ENCODE peak calls at places on chromosomes 5 and 9, in nine cellular contexts. One of them, this sample, is unnamed. For H3K4me1, the result is how much of the 10 kb centered on the place peaks cover.

GRCh38 chr5:57171818-57172465 is 1.9 kb upstream of the GPBP1 start:
- DNase-seq in HepG2: no peak
- DNase-seq in prostate gland: no peak
- DNase-seq in SK-N-SH: no peak
- DNase-seq in HCT116: no peak
- DNase-seq in endothelial cell of umbilical vein: no peak
- DNase-seq in sigmoid colon: no peak
- DNase-seq in GM12878: no peak
- DNase-seq in spleen: no peak
- DNase-seq in this sample: no peak

GRCh38 chr9:19471737-19472648 is 63.2 kb downstream of the ACER2 start:
- DNase-seq in HepG2: peak
- DNase-seq in prostate gland: no peak
- DNase-seq in SK-N-SH: peak
- DNase-seq in HCT116: peak
- DNase-seq in endothelial cell of umbilical vein: peak
- DNase-seq in sigmoid colon: peak
- DNase-seq in GM12878: no peak
- DNase-seq in spleen: peak
- DNase-seq in this sample: no peak

GRCh38 chr9:38761334-38761733 is 41.4 kb upstream of the FAM240B start:
- DNase-seq in HepG2: no peak
- DNase-seq in prostate gland: no peak
- DNase-seq in SK-N-SH: peak
- DNase-seq in HCT116: no peak
- DNase-seq in endothelial cell of umbilical vein: no peak
- DNase-seq in sigmoid colon: no peak
- DNase-seq in GM12878: no peak
- DNase-seq in spleen: no peak
- DNase-seq in this sample: no peak

GRCh38 chr5:172172912-172173591 is 15.0 kb downstream of the STK10 start:
- DNase-seq in HepG2: no peak
- DNase-seq in prostate gland: no peak
- DNase-seq in SK-N-SH: peak
- DNase-seq in HCT116: no peak
- DNase-seq in endothelial cell of umbilical vein: no peak
- DNase-seq in sigmoid colon: no peak
- DNase-seq in GM12878: no peak
- DNase-seq in spleen: no peak
- DNase-seq in this sample: no peak

GRCh38 chr9:129631673-129632129 is 5.7 kb downstream of the NTMT1 start:
- DNase-seq in HepG2: no peak
- DNase-seq in prostate gland: no peak
- DNase-seq in SK-N-SH: no peak
- DNase-seq in HCT116: no peak
- DNase-seq in endothelial cell of umbilical vein: no peak
- DNase-seq in sigmoid colon: no peak
- DNase-seq in GM12878: no peak
- DNase-seq in spleen: no peak
- DNase-seq in this sample: no peak

GRCh38 chr5:80187274-80187673 is 68.6 kb downstream of the SERINC5 start:
- DNase-seq in HepG2: no peak
- DNase-seq in prostate gland: no peak
- DNase-seq in SK-N-SH: no peak
- DNase-seq in HCT116: no peak
- DNase-seq in endothelial cell of umbilical vein: peak
- DNase-seq in sigmoid colon: no peak
- DNase-seq in GM12878: no peak
- DNase-seq in spleen: no peak
- DNase-seq in this sample: no peak

GRCh38 chr5:141513021-141513626 is 24.2 kb downstream of the PCDHGC5 start:
- DNase-seq in HepG2: no peak
- DNase-seq in prostate gland: peak
- DNase-seq in SK-N-SH: peak
- DNase-seq in HCT116: no peak
- DNase-seq in endothelial cell of umbilical vein: peak
- DNase-seq in sigmoid colon: no peak
- DNase-seq in GM12878: no peak
- DNase-seq in spleen: peak
- DNase-seq in this sample: no peak

GRCh38 chr5:106876665-106877194 is 794.0 kb downstream of the EFNA5 start:
- DNase-seq in HepG2: peak
- DNase-seq in prostate gland: no peak
- DNase-seq in SK-N-SH: no peak
- DNase-seq in HCT116: no peak
- DNase-seq in endothelial cell of umbilical vein: no peak
- DNase-seq in sigmoid colon: no peak
- DNase-seq in GM12878: no peak
- DNase-seq in spleen: no peak
- DNase-seq in this sample: no peak

GRCh38 chr9:81719972-81720371 is 30.6 kb upstream of the TLE1 start:
- DNase-seq in HepG2: peak
- DNase-seq in prostate gland: no peak
- DNase-seq in SK-N-SH: no peak
- DNase-seq in HCT116: no peak
- DNase-seq in endothelial cell of umbilical vein: no peak
- DNase-seq in sigmoid colon: no peak
- DNase-seq in GM12878: no peak
- DNase-seq in spleen: no peak
- DNase-seq in this sample: no peak

GRCh38 chr5:101102506-101102905 is 199.4 kb upstream of the ST8SIA4 start:
- DNase-seq in HepG2: peak
- DNase-seq in prostate gland: no peak
- DNase-seq in SK-N-SH: no peak
- DNase-seq in HCT116: peak
- DNase-seq in endothelial cell of umbilical vein: no peak
- DNase-seq in sigmoid colon: no peak
- DNase-seq in GM12878: no peak
- DNase-seq in spleen: no peak
- DNase-seq in this sample: no peak

GRCh38 chr5:110853267-110853666 is 114.5 kb downstream of the SLC25A46 start:
- DNase-seq in HepG2: no peak
- DNase-seq in prostate gland: no peak
- DNase-seq in SK-N-SH: no peak
- DNase-seq in HCT116: no peak
- DNase-seq in endothelial cell of umbilical vein: no peak
- DNase-seq in sigmoid colon: no peak
- DNase-seq in GM12878: no peak
- DNase-seq in spleen: no peak
- DNase-seq in this sample: no peak

GRCh38 chr5:151221574-151221973 is 2.3 kb downstream of the CCDC69 start:
- DNase-seq in HepG2: no peak
- DNase-seq in prostate gland: no peak
- DNase-seq in SK-N-SH: no peak
- DNase-seq in HCT116: no peak
- DNase-seq in endothelial cell of umbilical vein: no peak
- DNase-seq in sigmoid colon: no peak
- DNase-seq in GM12878: no peak
- DNase-seq in spleen: no peak
- DNase-seq in this sample: no peak

GRCh38 chr9:113988951-113989780 is 88.9 kb downstream of the AMBP start:
- DNase-seq in HepG2: no peak
- DNase-seq in prostate gland: no peak
- DNase-seq in SK-N-SH: no peak
- DNase-seq in HCT116: no peak
- DNase-seq in endothelial cell of umbilical vein: no peak
- DNase-seq in sigmoid colon: peak
- DNase-seq in GM12878: no peak
- DNase-seq in spleen: no peak
- DNase-seq in this sample: no peak

DNA sequence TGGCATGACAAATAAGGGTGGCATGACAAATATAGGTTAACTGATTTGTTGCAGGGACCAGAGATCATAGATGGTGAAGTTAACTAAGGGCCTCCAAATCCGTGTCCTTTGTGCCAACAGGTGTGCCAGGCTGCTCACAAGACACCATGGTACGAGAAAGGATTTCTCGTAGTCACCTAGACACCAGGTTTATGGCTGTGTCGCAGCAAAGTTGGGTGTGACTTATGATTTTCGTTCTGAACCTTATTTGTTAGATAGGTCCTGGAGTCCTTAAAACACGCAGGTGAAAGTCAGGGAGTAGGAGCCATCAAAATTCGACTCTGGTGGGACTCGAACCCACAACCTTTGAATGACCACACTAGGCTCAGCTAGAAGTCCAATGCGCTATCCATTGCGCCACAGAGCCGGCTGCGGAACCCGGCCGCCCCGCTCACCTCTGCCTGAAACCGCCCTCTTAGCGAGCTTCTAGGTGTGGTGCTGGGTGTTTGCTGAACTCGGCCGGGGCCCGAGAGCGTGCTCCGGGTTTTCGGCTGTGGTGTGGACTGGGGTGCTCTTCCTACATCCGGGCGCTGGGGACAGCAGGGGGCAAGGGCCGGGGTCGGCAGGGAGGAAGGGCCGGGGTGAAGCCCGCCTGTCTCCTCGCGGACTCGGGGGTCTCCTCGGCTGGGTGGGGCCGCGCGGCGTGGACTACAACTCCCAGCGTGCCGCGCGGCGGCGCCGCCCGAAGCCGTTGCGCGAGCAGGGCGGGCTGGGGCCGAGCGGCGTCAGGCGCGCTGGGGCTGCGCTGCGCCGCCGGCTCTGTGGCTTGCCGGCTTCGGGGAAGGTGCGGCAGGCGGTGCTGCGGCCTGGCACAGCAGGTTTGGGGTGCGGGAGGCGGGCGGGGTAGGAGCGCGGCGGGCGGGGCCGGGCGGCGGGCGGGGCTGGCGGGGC is at the start of gene SLC27A4:
- DNase-seq in HepG2: peak
- DNase-seq in prostate gland: peak
- DNase-seq in SK-N-SH: peak
- DNase-seq in HCT116: peak
- DNase-seq in endothelial cell of umbilical vein: peak
- DNase-seq in sigmoid colon: peak
- DNase-seq in GM12878: peak
- DNase-seq in spleen: peak
- DNase-seq in this sample: peak
- TF ChIP-seq POLR2AphosphoS5 in HepG2: no peak
- TF ChIP-seq POLR2AphosphoS5 in prostate gland: no peak
- TF ChIP-seq POLR2AphosphoS5 in SK-N-SH: no peak
- TF ChIP-seq POLR2AphosphoS5 in HCT116: peak
- TF ChIP-seq POLR2AphosphoS5 in endothelial cell of umbilical vein: peak
- TF ChIP-seq POLR2AphosphoS5 in sigmoid colon: no peak
- TF ChIP-seq POLR2AphosphoS5 in GM12878: no peak
- TF ChIP-seq POLR2AphosphoS5 in spleen: peak
- TF ChIP-seq POLR2AphosphoS5 in this sample: no peak

GRCh38 chr9:131723632-131724031 is 16.2 kb downstream of the RAPGEF1 start:
- DNase-seq in HepG2: no peak
- DNase-seq in prostate gland: no peak
- DNase-seq in SK-N-SH: no peak
- DNase-seq in HCT116: no peak
- DNase-seq in endothelial cell of umbilical vein: no peak
- DNase-seq in sigmoid colon: no peak
- DNase-seq in GM12878: no peak
- DNase-seq in spleen: no peak
- DNase-seq in this sample: no peak
- H3K4me1 ChIP-seq in HepG2: under half
- H3K4me1 ChIP-seq in prostate gland: under half
- H3K4me1 ChIP-seq in SK-N-SH: under half
- H3K4me1 ChIP-seq in HCT116: under half
- H3K4me1 ChIP-seq in endothelial cell of umbilical vein: under half
- H3K4me1 ChIP-seq in sigmoid colon: under half
- H3K4me1 ChIP-seq in GM12878: half or more
- H3K4me1 ChIP-seq in spleen: under half
- H3K4me1 ChIP-seq in this sample: under half

DNA sequence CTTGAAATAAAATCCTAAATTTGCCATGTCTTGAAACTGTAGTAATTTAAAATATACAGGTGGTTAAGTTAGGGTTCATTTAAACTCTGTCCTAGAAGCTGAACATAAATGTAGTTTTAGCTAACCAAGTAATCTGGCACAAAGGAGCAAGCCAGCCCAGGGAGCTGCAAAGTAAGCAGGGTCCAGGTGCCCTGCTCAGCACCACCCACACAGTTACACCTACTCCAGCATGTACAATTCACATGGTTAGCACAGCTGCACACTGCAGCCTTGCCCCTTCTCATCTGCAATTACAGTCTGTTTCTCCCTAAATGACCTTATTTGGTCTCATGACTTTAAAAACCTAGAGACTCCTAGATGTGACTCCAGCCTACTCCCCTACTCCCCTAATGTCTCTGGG is 128.4 kb downstream of the EPB41L4A start:
- DNase-seq in HepG2: no peak
- DNase-seq in prostate gland: no peak
- DNase-seq in SK-N-SH: no peak
- DNase-seq in HCT116: no peak
- DNase-seq in endothelial cell of umbilical vein: no peak
- DNase-seq in sigmoid colon: no peak
- DNase-seq in GM12878: no peak
- DNase-seq in spleen: peak
- DNase-seq in this sample: no peak
- TF ChIP-seq POLR2AphosphoS5 in HepG2: no peak
- TF ChIP-seq POLR2AphosphoS5 in prostate gland: no peak
- TF ChIP-seq POLR2AphosphoS5 in SK-N-SH: no peak
- TF ChIP-seq POLR2AphosphoS5 in HCT116: no peak
- TF ChIP-seq POLR2AphosphoS5 in endothelial cell of umbilical vein: no peak
- TF ChIP-seq POLR2AphosphoS5 in sigmoid colon: no peak
- TF ChIP-seq POLR2AphosphoS5 in GM12878: no peak
- TF ChIP-seq POLR2AphosphoS5 in spleen: no peak
- TF ChIP-seq POLR2AphosphoS5 in this sample: no peak

GRCh38 chr9:110114888-110115259 is 93.1 kb downstream of the C9orf152 start:
- DNase-seq in HepG2: no peak
- DNase-seq in prostate gland: no peak
- DNase-seq in SK-N-SH: no peak
- DNase-seq in HCT116: no peak
- DNase-seq in endothelial cell of umbilical vein: peak
- DNase-seq in sigmoid colon: no peak
- DNase-seq in GM12878: no peak
- DNase-seq in spleen: no peak
- DNase-seq in this sample: no peak

GRCh38 chr9:110115341-110115820 is 92.6 kb downstream of the C9orf152 start:
- DNase-seq in HepG2: no peak
- DNase-seq in prostate gland: no peak
- DNase-seq in SK-N-SH: no peak
- DNase-seq in HCT116: no peak
- DNase-seq in endothelial cell of umbilical vein: peak
- DNase-seq in sigmoid colon: no peak
- DNase-seq in GM12878: no peak
- DNase-seq in spleen: no peak
- DNase-seq in this sample: no peak

GRCh38 chr9:110114086-110114887 is 93.7 kb downstream of the C9orf152 start:
- DNase-seq in HepG2: peak
- DNase-seq in prostate gland: no peak
- DNase-seq in SK-N-SH: no peak
- DNase-seq in HCT116: no peak
- DNase-seq in endothelial cell of umbilical vein: no peak
- DNase-seq in sigmoid colon: no peak
- DNase-seq in GM12878: no peak
- DNase-seq in spleen: no peak
- DNase-seq in this sample: no peak

GRCh38 chr9:110115868-110116542 is 92.0 kb downstream of the C9orf152 start:
- DNase-seq in HepG2: peak
- DNase-seq in prostate gland: no peak
- DNase-seq in SK-N-SH: no peak
- DNase-seq in HCT116: no peak
- DNase-seq in endothelial cell of umbilical vein: no peak
- DNase-seq in sigmoid colon: no peak
- DNase-seq in GM12878: no peak
- DNase-seq in spleen: no peak
- DNase-seq in this sample: no peak

GRCh38 chr9:110116543-110116885 is 91.4 kb downstream of the C9orf152 start:
- DNase-seq in HepG2: no peak
- DNase-seq in prostate gland: no peak
- DNase-seq in SK-N-SH: no peak
- DNase-seq in HCT116: no peak
- DNase-seq in endothelial cell of umbilical vein: no peak
- DNase-seq in sigmoid colon: no peak
- DNase-seq in GM12878: no peak
- DNase-seq in spleen: no peak
- DNase-seq in this sample: no peak
- H3K4me1 ChIP-seq in HepG2: under half
- H3K4me1 ChIP-seq in prostate gland: under half
- H3K4me1 ChIP-seq in SK-N-SH: under half
- H3K4me1 ChIP-seq in HCT116: under half
- H3K4me1 ChIP-seq in endothelial cell of umbilical vein: under half
- H3K4me1 ChIP-seq in sigmoid colon: under half
- H3K4me1 ChIP-seq in GM12878: under half
- H3K4me1 ChIP-seq in spleen: under half
- H3K4me1 ChIP-seq in this sample: under half

This sample was measured in breast epithelium.